ENCODE peak calls at places on chromosomes 11 and 22, in four cellular contexts. G is PC-3, Z is RWPE2, R is left lung. M is an unnamed sample.

GRCh38 chr22:30047364-30047738 is 32.9 kb upstream of the HORMAD2 start:
- ATAC-seq in G (no peak), Z (no peak), R (peak; percentile 24), M (no peak)

GRCh38 chr11:44333271-44334218 is 23.6 kb upstream of the ALX4 start:
- ATAC-seq in G (no peak), Z (peak; percentile 35), R (no peak), M (no peak)

GRCh38 chr11:86620796-86621575 is 51.4 kb downstream of the ME3 start:
- ATAC-seq in G (no peak), Z (no peak), R (peak; percentile 38), M (no peak)

GRCh38 chr11:57480409-57481137 is 20.2 kb downstream of the RTN4RL2 start:
- ATAC-seq in G (peak; percentile 31), Z (peak; percentile 30), R (peak; percentile 62), M (peak; percentile 19)

GRCh38 chr11:44400431-44400830 is 90.5 kb upstream of the ALX4 start:
- ATAC-seq in G (no peak), Z (no peak), R (no peak), M (no peak)

GRCh38 chr11:65305501-65306268 is 9.0 kb upstream of the CDC42EP2 start:
- ATAC-seq in G (no peak), Z (peak; percentile 15), R (peak; percentile 68), M (peak; percentile 10)

GRCh38 chr11:17515443-17516176 is 28.6 kb downstream of the USH1C start:
- ATAC-seq in G (no peak), Z (no peak), R (no peak), M (no peak)

GRCh38 chr11:88508808-88509581 is 171.5 kb upstream of the CTSC start:
- ATAC-seq in G (no peak), Z (peak; percentile 10), R (peak; percentile 84), M (peak; percentile 69)

GRCh38 chr22:31099386-31099785 is 8.0 kb downstream of the SELENOM start:
- ATAC-seq in G (no peak), Z (no peak), R (no peak), M (no peak)

GRCh38 chr11:107282195-107282594 is 175.4 kb downstream of the CWF19L2 start:
- ATAC-seq in G (no peak), Z (no peak), R (no peak), M (no peak)

GRCh38 chr11:60934091-60934789 is 10.0 kb downstream of the TMEM132A start:
- ATAC-seq in G (no peak), Z (no peak), R (no peak), M (no peak)

GRCh38 chr11:44972746-44973435 is 22.2 kb upstream of the TP53I11 start:
- ATAC-seq in G (no peak), Z (no peak), R (no peak), M (no peak)

GRCh38 chr11:82906931-82907330 is 5.4 kb downstream of the DDIAS start:
- ATAC-seq in G (no peak), Z (no peak), R (no peak), M (no peak)

GRCh38 chr11:106446961-106447360 is 369.5 kb downstream of the AASDHPPT start:
- ATAC-seq in G (peak; percentile 32), Z (no peak), R (no peak), M (no peak)

GRCh38 chr11:69972351-69972802 is 105.7 kb upstream of the ANO1 start:
- ATAC-seq in G (no peak), Z (no peak), R (no peak), M (no peak)

GRCh38 chr22:46148336-46148735 is 2.0 kb upstream of the PPARA start:
- ATAC-seq in G (no peak), Z (no peak), R (no peak), M (no peak)

GRCh38 chr11:103887001-103887680 is 149.3 kb upstream of the DDI1 start:
- ATAC-seq in G (no peak), Z (no peak), R (peak; percentile 76), M (no peak)

GRCh38 chr11:6405039-6405667 is 13.7 kb downstream of the APBB1 start:
- ATAC-seq in G (no peak), Z (no peak), R (no peak), M (no peak)

GRCh38 chr11:12179019-12179418 is 68.6 kb downstream of the MICAL2 start:
- ATAC-seq in G (no peak), Z (no peak), R (peak; percentile 85), M (peak; percentile 54)

GRCh38 chr11:59556883-59557205 is 45.5 kb downstream of the OR4D9 start:
- ATAC-seq in G (no peak), Z (peak; percentile 6), R (no peak), M (no peak)

GRCh38 chr11:22581354-22581753 is 44.3 kb downstream of the FANCF start:
- ATAC-seq in G (no peak), Z (no peak), R (no peak), M (no peak)

GRCh38 chr22:19495562-19496323 is 16.0 kb downstream of the CDC45 start:
- ATAC-seq in G (no peak), Z (no peak), R (no peak), M (no peak)

GRCh38 chr22:44351685-44352377 is 39.1 kb upstream of the SHISAL1 start:
- ATAC-seq in G (peak; percentile 79), Z (peak; percentile 89), R (peak; percentile 66), M (no peak)

GRCh38 chr11:134139303-134139872 is 70.5 kb downstream of the JAM3 start:
- ATAC-seq in G (no peak), Z (no peak), R (peak; percentile 14), M (no peak)

GRCh38 chr22:47086596-47087248 is 324.3 kb downstream of the TBC1D22A start:
- ATAC-seq in G (no peak), Z (no peak), R (no peak), M (peak; percentile 24)

GRCh38 chr22:39985383-39986045 is 9.2 kb upstream of the FAM83F start:
- ATAC-seq in G (peak; percentile 50), Z (peak; percentile 73), R (peak; percentile 50), M (peak; percentile 75)

GRCh38 chr22:47686594-47687363 is 924.3 kb downstream of the TBC1D22A start:
- ATAC-seq in G (no peak), Z (no peak), R (no peak), M (no peak)

GRCh38 chr11:45896392-45897068 is 10.5 kb downstream of the FREY1 start:
- ATAC-seq in G (no peak), Z (peak; percentile 22), R (no peak), M (no peak)

GRCh38 chr11:117733311-117733710 is 63.7 kb downstream of the DSCAML1 start:
- ATAC-seq in G (no peak), Z (no peak), R (no peak), M (no peak)

M was measured in esophagus mucosa.